ENCODE peak calls at places on chromosomes 13 and 19, in five cellular contexts. F is CD4-positive, CD25-positive, alpha-beta regulatory T cell; D is CD8-positive, alpha-beta T cell; N is GM23248; S is substantia nigra. A is an unnamed sample.
A peak's percentile ranks its signal among the peaks of the same experiment; 100 is the strongest.

GRCh38 chr13:112249644-112250610 is 126.2 kb upstream of the SPACA7 start:
- DNase-seq in S (no peak), N (no peak), F (no peak), D (no peak), A (no peak)

GRCh38 chr13:100234524-100235136 is 145.7 kb downstream of the PCCA start:
- DNase-seq in F (no peak), S (no peak), D (no peak), N (peak; percentile 56), A (no peak)

GRCh38 chr19:1455002-1455335 is 5.0 kb downstream of the APC2 start:
- DNase-seq in S (no peak), N (no peak), D (no peak), F (no peak), A (no peak)

GRCh38 chr13:28318418-28318995 is 176.4 kb downstream of the FLT1 start:
- DNase-seq in D (no peak), N (no peak), S (no peak), F (no peak), A (no peak)

GRCh38 chr13:43044720-43045301 is 21.4 kb downstream of the DNAJC15 start:
- DNase-seq in N (no peak), F (no peak), D (no peak), S (no peak), A (no peak)

GRCh38 chr13:44331912-44332840 is 41.4 kb upstream of the SERP2 start:
- DNase-seq in S (peak; percentile 13), D (no peak), F (no peak), N (peak; percentile 72), A (no peak)

GRCh38 chr13:26971990-26972888 is 199.4 kb downstream of the USP12 start:
- DNase-seq in S (no peak), F (no peak), D (no peak), N (peak; percentile 40), A (no peak)

GRCh38 chr13:31629085-31629785 is 110.1 kb upstream of the RXFP2 start:
- DNase-seq in N (peak; percentile 86), D (no peak), S (no peak), F (no peak), A (no peak)

GRCh38 chr13:102097708-102098107 is 304.1 kb downstream of the FGF14 start:
- DNase-seq in D (no peak), N (no peak), S (no peak), F (no peak), A (no peak)

GRCh38 chr13:40389081-40389641 is 277.3 kb downstream of the FOXO1 start:
- DNase-seq in N (no peak), D (peak; percentile 18), S (no peak), F (peak; percentile 76), A (no peak)

GRCh38 chr13:46631184-46631542 is 78.2 kb downstream of the LRCH1 start:
- DNase-seq in D (no peak), F (no peak), N (no peak), S (no peak), A (no peak)

GRCh38 chr13:70297219-70297618 is 189.0 kb upstream of the KLHL1 start:
- DNase-seq in D (no peak), F (no peak), S (no peak), N (no peak), A (no peak)

GRCh38 chr13:110150384-110151091 is 156.4 kb downstream of the COL4A1 start:
- DNase-seq in D (no peak), F (no peak), S (no peak), N (peak; percentile 53), A (no peak)

GRCh38 chr13:33717775-33718174 is 100.2 kb upstream of the RFC3 start:
- DNase-seq in D (no peak), F (no peak), S (no peak), N (peak; percentile 12), A (no peak)

GRCh38 chr19:4556574-4557185 is 2.8 kb downstream of the SEMA6B start:
- DNase-seq in F (no peak), D (no peak), S (no peak), N (peak; percentile 56), A (no peak)

GRCh38 chr19:4557971-4558941 is 1.2 kb downstream of the SEMA6B start:
- DNase-seq in D (peak; percentile 19), S (no peak), N (peak; percentile 45), F (no peak), A (no peak)

GRCh38 chr19:4555657-4556561 is 3.6 kb downstream of the SEMA6B start:
- DNase-seq in N (no peak), F (no peak), S (no peak), D (no peak), A (no peak)

GRCh38 chr19:4557186-4557970 is 2.1 kb downstream of the SEMA6B start:
- DNase-seq in N (no peak), S (no peak), D (no peak), F (no peak), A (no peak)

GRCh38 chr19:4559569-4559968 is at the start of gene SEMA6B:
- DNase-seq in S (no peak), F (no peak), N (no peak), D (no peak), A (no peak)
- H3K27ac ChIP-seq in S (no peak within 1 kb of the TSS), F (no peak within 1 kb of the TSS), N (no peak within 1 kb of the TSS), D (no peak within 1 kb of the TSS), A (no peak within 1 kb of the TSS)

GRCh38 chr19:17926044-17926443 is 6.8 kb upstream of the CCDC124 start:
- DNase-seq in S (no peak), D (no peak), F (no peak), N (no peak), A (no peak)

GRCh38 chr19:17920527-17920926 is 12.3 kb upstream of the CCDC124 start:
- DNase-seq in D (no peak), N (no peak), S (no peak), F (no peak), A (no peak)

DNA sequence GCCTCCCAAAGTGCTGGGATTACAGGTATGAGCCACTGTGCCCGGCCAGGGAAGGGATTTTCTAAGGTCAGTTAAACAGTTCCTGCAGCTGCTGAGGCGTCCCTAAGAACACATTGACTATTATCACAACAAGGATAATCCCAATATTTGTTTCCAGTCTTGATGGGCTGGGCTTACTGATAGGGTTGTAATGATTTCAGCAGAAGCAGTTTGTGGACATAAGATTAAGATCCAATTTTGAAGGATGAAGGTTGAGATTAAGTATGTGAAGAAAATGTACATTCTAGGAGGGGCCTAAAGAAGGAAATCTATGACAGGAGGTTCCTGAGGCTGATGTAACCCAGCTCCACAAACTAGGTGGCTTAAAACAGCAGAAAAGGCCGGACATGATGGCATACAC is 10.7 kb upstream of the CCDC124 start:
- DNase-seq in N (no peak), D (no peak), S (no peak), F (no peak), A (no peak)
- H3K27ac ChIP-seq in N (no peak overlapping the region), D (no peak overlapping the region), S (no peak overlapping the region), F (no peak overlapping the region), A (no peak overlapping the region)

GRCh38 chr19:10764340-10764894 is 46.5 kb downstream of the DNM2 start:
- DNase-seq in N (no peak), S (no peak), F (no peak), D (no peak), A (no peak)

GRCh38 chr19:10767726-10768125 is 49.8 kb downstream of the DNM2 start:
- DNase-seq in F (no peak), D (no peak), N (no peak), S (no peak), A (no peak)

GRCh38 chr19:10768369-10768768 is 50.5 kb downstream of the DNM2 start:
- DNase-seq in S (no peak), N (no peak), F (no peak), D (no peak), A (no peak)

GRCh38 chr19:10766681-10767201 is 48.9 kb downstream of the DNM2 start:
- DNase-seq in D (no peak), N (peak; percentile 57), S (peak; percentile 54), F (no peak), A (no peak)

GRCh38 chr19:10766049-10766623 is 48.3 kb downstream of the DNM2 start:
- DNase-seq in D (no peak), S (no peak), F (no peak), N (no peak), A (no peak)
- H3K27ac ChIP-seq in D (no peak overlapping the region), S (peak overlapping the region; percentile 95), F (no peak overlapping the region), N (no peak overlapping the region), A (no peak overlapping the region)

DNA sequence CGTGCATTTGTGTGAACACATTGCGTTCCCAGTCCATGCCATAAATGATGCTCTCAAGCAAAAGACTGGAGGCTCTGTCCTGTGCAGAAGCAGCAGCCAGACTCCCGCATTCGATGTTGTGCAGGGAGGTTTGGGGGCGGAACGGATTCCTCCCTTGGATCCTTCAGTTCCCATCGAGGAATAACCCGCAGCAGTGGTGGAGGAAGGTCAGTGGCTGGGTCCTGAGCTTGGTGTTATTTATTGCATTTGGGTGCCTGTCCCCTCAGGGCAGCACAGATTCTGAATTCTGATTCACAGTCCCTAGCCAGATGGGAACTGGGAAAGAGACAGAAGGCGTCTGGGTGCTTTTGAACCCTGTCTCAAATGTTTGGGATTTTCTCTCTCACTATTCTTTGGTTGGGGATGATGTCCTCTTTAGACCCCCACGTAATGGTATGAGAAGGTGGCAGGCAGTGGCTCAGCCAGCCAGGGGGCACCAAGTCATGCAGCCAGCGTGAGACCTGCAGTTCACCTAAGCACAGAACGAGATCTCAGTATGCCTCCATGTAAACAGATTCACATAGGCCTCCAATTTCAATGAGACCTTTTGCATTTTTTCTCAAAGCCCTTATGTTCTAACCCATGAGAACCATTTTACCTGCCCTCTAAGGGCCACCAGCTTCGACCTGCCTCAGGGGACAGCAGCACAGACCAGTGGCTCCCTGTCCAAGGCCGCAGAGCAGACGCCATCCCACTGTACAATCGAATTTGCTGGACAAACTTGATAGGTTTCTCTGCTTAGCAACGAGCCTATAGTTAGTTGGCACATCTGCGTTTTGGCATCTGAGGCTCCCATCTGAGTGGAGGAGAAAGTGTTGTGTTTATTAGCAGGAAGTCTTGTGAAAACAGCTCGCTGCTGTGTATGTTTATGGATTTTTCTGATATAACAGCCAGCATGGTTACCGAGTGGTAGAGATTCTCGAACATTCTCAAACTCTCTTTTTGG is 17.8 kb downstream of the KCTD15 start:
- DNase-seq in S (no peak), F (no peak), N (no peak), D (no peak), A (no peak)
- H3K27ac ChIP-seq in S (no peak overlapping the region), F (no peak overlapping the region), N (no peak overlapping the region), D (no peak overlapping the region), A (no peak overlapping the region)

GRCh38 chr13:80604094-80604493 is 263.2 kb upstream of the SPRY2 start:
- DNase-seq in F (no peak), D (no peak), S (no peak), N (no peak), A (no peak)

GRCh38 chr13:80599765-80600164 is 258.8 kb upstream of the SPRY2 start:
- DNase-seq in S (no peak), F (no peak), D (no peak), N (no peak), A (no peak)

GRCh38 chr13:80603351-80603750 is 262.4 kb upstream of the SPRY2 start:
- DNase-seq in F (no peak), S (no peak), D (no peak), N (no peak), A (no peak)

GRCh38 chr13:80605743-80606142 is 264.8 kb upstream of the SPRY2 start:
- DNase-seq in N (no peak), F (no peak), S (no peak), D (no peak), A (no peak)

GRCh38 chr13:80605007-80605406 is 264.1 kb upstream of the SPRY2 start:
- DNase-seq in D (no peak), N (no peak), F (no peak), S (no peak), A (no peak)
- H3K27ac ChIP-seq in D (no peak overlapping the region), N (no peak overlapping the region), F (no peak overlapping the region), S (no peak overlapping the region), A (no peak overlapping the region)